ENCODE peak calls at places on chromosomes 11 and 22, in five cellular contexts. B is astrocyte, D is IMR-90, T is endothelial cell of umbilical vein, G is keratinocyte. P is an unnamed sample.

GRCh38 chr11:134228625-134229024 is 4.2 kb downstream of the VPS26B start:
- DNase-seq in B (peak; percentile 45), D (no peak), T (no peak), G (no peak), P (no peak)

GRCh38 chr11:62144641-62145255 is 20.9 kb downstream of the INCENP start:
- DNase-seq in B (no peak), D (no peak), T (no peak), G (no peak), P (no peak)

GRCh38 chr11:111574373-111575230 is 27.6 kb upstream of the SIK2 start:
- DNase-seq in B (no peak), D (no peak), T (no peak), G (no peak), P (no peak)

GRCh38 chr11:63760487-63761079 is 8.0 kb downstream of the ZFTA start:
- DNase-seq in B (no peak), D (no peak), T (no peak), G (no peak), P (no peak)

GRCh38 chr22:22045576-22046335 is 63.2 kb upstream of the TOP3B start:
- DNase-seq in B (no peak), D (no peak), T (no peak), G (no peak), P (no peak)

GRCh38 chr11:116980136-116980793 is 118.0 kb downstream of the SIK3 start:
- DNase-seq in B (no peak), D (no peak), T (no peak), G (no peak), P (no peak)

GRCh38 chr22:48820481-48821345 is 1007.0 kb downstream of the BRD1 start:
- DNase-seq in B (no peak), D (no peak), T (no peak), G (no peak), P (no peak)

GRCh38 chr22:18010263-18010662 is 14.1 kb downstream of the MICAL3 start:
- DNase-seq in B (no peak), D (no peak), T (no peak), G (no peak), P (no peak)

GRCh38 chr11:101880208-101880607 is 34.6 kb upstream of the CEP126 start:
- DNase-seq in B (peak; percentile 64), D (peak; percentile 79), T (peak; percentile 61), G (no peak), P (peak; percentile 61)

GRCh38 chr11:30855383-30856006 is 269.3 kb upstream of the MPPED2 start:
- DNase-seq in B (no peak), D (peak; percentile 29), T (peak; percentile 9), G (no peak), P (peak; percentile 37)

GRCh38 chr22:37496651-37497599 is 10.7 kb upstream of the MFNG start:
- DNase-seq in B (peak; percentile 97), D (peak; percentile 93), T (peak; percentile 70), G (peak; percentile 41), P (no peak)

GRCh38 chr11:130029137-130029536 is 26.5 kb upstream of the PRDM10 start:
- DNase-seq in B (no peak), D (no peak), T (no peak), G (no peak), P (no peak)

GRCh38 chr22:33361581-33361980 is 303.4 kb upstream of the SYN3 start:
- DNase-seq in B (peak; percentile 11), D (peak; percentile 39), T (no peak), G (no peak), P (no peak)

GRCh38 chr11:64838600-64839334 is 5.7 kb downstream of the CDC42BPG start:
- DNase-seq in B (no peak), D (no peak), T (no peak), G (no peak), P (no peak)

GRCh38 chr22:38766076-38766777 is 10.4 kb upstream of the SUN2 start:
- DNase-seq in B (no peak), D (peak; percentile 64), T (peak; percentile 30), G (no peak), P (peak; percentile 88)

GRCh38 chr11:83609181-83609580 is 323.0 kb upstream of the CCDC90B start:
- DNase-seq in B (no peak), D (no peak), T (no peak), G (no peak), P (no peak)

GRCh38 chr11:17720796-17721171 is 1.4 kb downstream of the MYOD1 start:
- DNase-seq in B (no peak), D (no peak), T (no peak), G (no peak), P (no peak)

GRCh38 chr11:79860336-79860735 is 419.5 kb upstream of the TENM4 start:
- DNase-seq in B (no peak), D (no peak), T (no peak), G (no peak), P (no peak)

GRCh38 chr11:19091366-19091765 is 25.6 kb upstream of the ZDHHC13 start:
- DNase-seq in B (no peak), D (no peak), T (no peak), G (no peak), P (no peak)

DNA sequence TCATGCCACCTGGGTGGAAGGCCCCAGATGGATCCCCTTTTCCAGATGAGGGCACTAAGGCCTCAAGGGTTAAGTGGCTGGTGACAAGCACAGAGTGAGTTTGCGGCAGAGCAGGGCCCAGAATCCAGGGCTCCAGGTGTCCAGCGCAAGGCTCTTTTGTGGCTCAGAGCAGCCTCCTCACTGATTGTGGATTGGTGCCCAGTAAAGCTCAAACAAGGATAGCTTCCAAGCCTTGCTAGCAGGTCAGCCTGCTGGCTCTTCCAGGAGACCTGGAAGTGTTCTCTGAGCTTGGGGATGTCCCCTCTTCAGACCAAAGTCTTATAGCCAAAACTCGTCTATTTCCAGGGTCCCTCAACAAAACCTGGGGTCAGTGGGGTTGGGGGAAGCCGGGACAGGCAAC is 167.6 kb upstream of the SYT13 start:
- DNase-seq in B (no peak), D (no peak), T (no peak), G (no peak), P (no peak)
- H3K4me1 ChIP-seq in B (peaks cover 3% of the 10 kb centered on the region), D (no peaks in the 10 kb centered on the region), T (no peaks in the 10 kb centered on the region), G (no peaks in the 10 kb centered on the region), P (no peaks in the 10 kb centered on the region)

GRCh38 chr11:12840871-12841516 is 166.8 kb downstream of the TEAD1 start:
- DNase-seq in B (no peak), D (peak; percentile 52), T (peak; percentile 69), G (no peak), P (no peak)
- H3K27ac ChIP-seq in B (peak overlapping the region; percentile 40), D (no peak overlapping the region), T (peak overlapping the region; percentile 6), G (peak overlapping the region; percentile 47), P (peak overlapping the region; percentile 80)

GRCh38 chr22:23403720-23404688 is 176.1 kb downstream of the IGLL1 start:
- DNase-seq in B (no peak), D (no peak), T (no peak), G (no peak), P (no peak)

GRCh38 chr22:23403152-23403719 is 176.9 kb downstream of the IGLL1 start:
- DNase-seq in B (no peak), D (no peak), T (no peak), G (no peak), P (no peak)

GRCh38 chr22:23402275-23403151 is 177.6 kb downstream of the IGLL1 start:
- DNase-seq in B (peak; percentile 15), D (peak; percentile 19), T (peak; percentile 39), G (peak; percentile 11), P (peak; percentile 97)

GRCh38 chr22:23404689-23405365 is 175.3 kb downstream of the IGLL1 start:
- DNase-seq in B (no peak), D (peak; percentile 40), T (peak; percentile 11), G (no peak), P (no peak)

DNA sequence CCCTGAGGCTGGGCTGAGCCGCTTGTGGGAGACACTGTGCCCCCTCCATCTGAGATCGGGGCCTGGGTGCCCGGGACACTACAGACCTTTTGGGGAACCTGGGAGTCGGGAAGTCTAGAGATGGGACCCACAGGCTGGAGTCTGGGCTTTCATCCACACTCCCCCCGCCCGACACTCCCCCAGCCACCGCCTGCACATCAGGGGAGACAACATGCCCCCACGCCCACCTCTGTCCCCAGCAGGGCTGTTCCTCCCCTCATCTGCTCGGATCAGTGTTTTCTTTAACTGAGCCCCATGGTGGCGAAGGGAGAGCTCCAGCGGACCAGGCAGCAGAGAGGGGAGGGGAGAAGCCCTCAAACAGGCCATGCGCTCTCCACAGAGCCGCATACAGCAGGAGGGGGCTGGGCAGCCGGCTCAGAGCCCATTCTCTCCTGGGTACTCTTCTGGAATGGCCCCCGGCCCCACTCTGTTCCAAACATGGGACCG is 174.7 kb downstream of the IGLL1 start:
- DNase-seq in B (no peak), D (no peak), T (no peak), G (no peak), P (no peak)
- H2AFZ ChIP-seq in B (no peak overlapping the region), D (no peak overlapping the region), T (no peak overlapping the region), G (no peak overlapping the region), P (no peak overlapping the region)

GRCh38 chr22:19292262-19293230 is 1.0 kb upstream of the CLTCL1 start:
- DNase-seq in B (no peak), D (no peak), T (no peak), G (no peak), P (no peak)

GRCh38 chr22:19289475-19290161 is 1.9 kb downstream of the CLTCL1 start:
- DNase-seq in B (peak; percentile 94), D (peak; percentile 81), T (no peak), G (peak; percentile 36), P (peak; percentile 23)

GRCh38 chr22:19291580-19292261 is at the start of gene CLTCL1:
- DNase-seq in B (peak; percentile 49), D (peak; percentile 58), T (peak; percentile 70), G (no peak), P (peak; percentile 94)

GRCh38 chr22:19291218-19291579 is 320 bp downstream of the CLTCL1 start:
- DNase-seq in B (no peak), D (no peak), T (no peak), G (no peak), P (peak; percentile 63)

DNA sequence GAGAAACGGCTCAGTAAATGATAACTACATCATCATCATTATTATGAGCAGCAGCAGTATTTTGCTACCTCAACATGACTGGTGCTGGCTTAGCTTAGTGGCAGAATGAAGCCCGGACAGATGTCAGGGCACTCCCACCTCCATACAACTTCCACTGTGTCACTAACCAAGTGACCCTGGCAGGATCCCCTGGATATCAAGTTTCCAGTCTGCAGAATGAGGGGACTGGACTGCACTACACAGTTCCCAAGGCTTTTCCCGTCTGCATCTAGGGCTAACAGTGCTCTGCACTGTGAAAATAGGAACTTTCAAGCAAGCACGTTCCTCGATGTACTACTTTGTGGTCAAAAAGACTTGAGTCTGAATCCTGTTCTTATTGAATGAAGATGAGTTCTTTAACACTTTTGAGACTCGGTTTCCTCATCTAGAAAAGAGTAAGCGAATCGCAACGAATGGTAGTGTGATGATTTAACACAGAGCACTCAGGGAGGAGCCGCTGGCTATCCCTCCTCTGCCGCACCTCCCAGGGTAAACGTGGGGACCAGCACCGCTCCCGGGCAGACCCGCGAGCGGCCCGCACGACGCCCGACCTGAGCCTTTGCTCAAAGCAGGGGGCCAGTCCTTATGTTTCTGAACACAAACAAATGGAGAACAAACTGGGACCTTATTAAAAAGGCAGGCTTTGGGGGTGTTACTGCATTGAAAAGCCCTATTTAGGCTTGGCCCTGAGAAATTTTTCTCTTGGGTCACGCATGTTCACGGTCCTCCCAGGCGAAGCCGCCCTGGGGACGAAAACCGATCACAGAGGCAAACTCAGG is 910 bp downstream of the CLTCL1 start:
- DNase-seq in B (no peak), D (no peak), T (no peak), G (no peak), P (no peak)
- H3K4me1 ChIP-seq in B (peaks cover 41% of the 10 kb centered on the region), D (peaks cover 20% of the 10 kb centered on the region), T (peaks cover 11% of the 10 kb centered on the region), G (peaks cover 47% of the 10 kb centered on the region), P (peaks cover 11% of the 10 kb centered on the region)

GRCh38 chr22:27213291-27213690 is 555.9 kb downstream of the MIAT start:
- DNase-seq in B (peak; percentile 71), D (no peak), T (no peak), G (no peak), P (no peak)
- H3K27ac ChIP-seq in B (peak overlapping the region; percentile 69), D (no peak overlapping the region), T (peak overlapping the region; percentile 71), G (no peak overlapping the region), P (peak overlapping the region; percentile 88)